ENCODE peak calls at places on chromosomes 3 and 15, in eight cellular contexts. N is gastrocnemius medialis, L is body of pancreas, U is right cardiac atrium, B is adipocyte, E is heart left ventricle, H is IMR-90, A is BE2C. G is an unnamed sample.
A peak's percentile ranks its signal among the peaks of the same experiment; 100 is the strongest.

GRCh38 chr3:39205131-39205530 is 12.7 kb upstream of the XIRP1 start:
- DNase-seq in N (no peak), L (no peak), U (no peak), B (no peak), E (no peak), H (no peak), A (no peak), G (no peak)

GRCh38 chr3:143235614-143236204 is 116.1 kb downstream of the CHST2 start:
- DNase-seq in N (no peak), L (no peak), U (no peak), B (no peak), E (no peak), H (no peak), A (no peak), G (no peak)

GRCh38 chr3:63874769-63875168 is 11.1 kb downstream of the ATXN7 start:
- DNase-seq in N (no peak), L (no peak), U (no peak), B (no peak), E (no peak), H (no peak), A (no peak), G (no peak)

GRCh38 chr3:141959921-141960554 is 83.6 kb downstream of the ATP1B3 start:
- DNase-seq in N (no peak), L (no peak), U (no peak), B (peak; percentile 81), E (no peak), H (peak; percentile 78), A (no peak), G (no peak)

GRCh38 chr3:68931406-68932149 is 769 bp downstream of the TAFA4 start:
- DNase-seq in N (no peak), L (no peak), U (no peak), B (no peak), E (no peak), H (no peak), A (no peak), G (no peak)

GRCh38 chr3:156323466-156323865 is 203.1 kb downstream of the KCNAB1 start:
- DNase-seq in N (no peak), L (no peak), U (no peak), B (peak; percentile 1), E (no peak), H (no peak), A (no peak), G (no peak)

GRCh38 chr15:26974120-26974780 is 3.3 kb downstream of the GABRG3 start:
- DNase-seq in N (no peak), L (no peak), U (no peak), B (peak; percentile 2), E (no peak), H (peak; percentile 9), A (no peak), G (no peak)

GRCh38 chr15:57591822-57592367 is at the start of gene MYZAP:
- DNase-seq in N (peak; percentile 31), L (peak; percentile 81), U (peak; percentile 87), B (peak; percentile 64), E (peak; percentile 70), H (no peak), A (peak; percentile 62), G (peak; percentile 58)

GRCh38 chr15:98799461-98799971 is 151.2 kb downstream of the IGF1R start:
- DNase-seq in N (no peak), L (no peak), U (no peak), B (peak; percentile 63), E (no peak), H (peak; percentile 8), A (peak; percentile 53), G (no peak)

GRCh38 chr3:13235079-13235478 is 161.8 kb upstream of the IQSEC1 start:
- DNase-seq in N (no peak), L (no peak), U (no peak), B (no peak), E (no peak), H (no peak), A (no peak), G (no peak)

GRCh38 chr15:64096486-64097431 is 977 bp downstream of the SNX1 start:
- DNase-seq in N (no peak), L (no peak), U (peak; percentile 66), B (peak; percentile 65), E (no peak), H (peak; percentile 43), A (peak; percentile 38), G (no peak)

GRCh38 chr3:13998831-13999230 is 119.0 kb upstream of the WNT7A start:
- DNase-seq in N (no peak), L (no peak), U (no peak), B (no peak), E (no peak), H (no peak), A (no peak), G (no peak)

GRCh38 chr3:194255252-194256039 is 95.7 kb downstream of the CPN2 start:
- DNase-seq in N (peak; percentile 48), L (peak; percentile 62), U (peak; percentile 93), B (no peak), E (peak; percentile 88), H (no peak), A (peak; percentile 93), G (no peak)

GRCh38 chr3:115857518-115858136 is 234.3 kb downstream of the GAP43 start:
- DNase-seq in N (no peak), L (no peak), U (no peak), B (no peak), E (no peak), H (peak; percentile 74), A (no peak), G (no peak)

GRCh38 chr15:79023918-79024317 is 66.7 kb downstream of the RASGRF1 start:
- DNase-seq in N (no peak), L (no peak), U (no peak), B (no peak), E (no peak), H (no peak), A (no peak), G (no peak)

GRCh38 chr3:37904614-37905047 is 43.0 kb downstream of the CTDSPL start:
- DNase-seq in N (no peak), L (no peak), U (no peak), B (no peak), E (no peak), H (peak; percentile 75), A (no peak), G (peak; percentile 18)

GRCh38 chr15:70120109-70120508 is 22.4 kb upstream of the TLE3 start:
- DNase-seq in N (no peak), L (no peak), U (no peak), B (no peak), E (no peak), H (no peak), A (no peak), G (no peak)

GRCh38 chr3:29922990-29923746 is 642.3 kb downstream of the RBMS3 start:
- DNase-seq in N (peak; percentile 13), L (peak; percentile 7), U (peak; percentile 60), B (peak; percentile 84), E (peak; percentile 42), H (peak; percentile 95), A (no peak), G (peak; percentile 58)

GRCh38 chr15:44286814-44287555 is 1.5 kb upstream of the GOLM2 start:
- DNase-seq in N (no peak), L (no peak), U (no peak), B (peak; percentile 28), E (no peak), H (no peak), A (no peak), G (no peak)

GRCh38 chr15:83605595-83605994 is 48.3 kb upstream of the ADAMTSL3 start:
- DNase-seq in N (peak; percentile 12), L (peak; percentile 25), U (peak; percentile 80), B (no peak), E (no peak), H (no peak), A (no peak), G (no peak)

GRCh38 chr15:40308844-40309189 is 1.1 kb upstream of the PLCB2 start:
- DNase-seq in N (no peak), L (peak; percentile 45), U (peak; percentile 73), B (no peak), E (peak; percentile 35), H (no peak), A (no peak), G (no peak)

GRCh38 chr15:56678562-56678961 is 54.7 kb downstream of the ZNF280D start:
- DNase-seq in N (peak; percentile 21), L (no peak), U (no peak), B (no peak), E (no peak), H (no peak), A (no peak), G (no peak)

GRCh38 chr3:129196601-129197000 is 12.9 kb upstream of the CNBP start:
- DNase-seq in N (no peak), L (no peak), U (no peak), B (no peak), E (no peak), H (no peak), A (no peak), G (no peak)

GRCh38 chr3:129197341-129197740 is 13.6 kb upstream of the CNBP start:
- DNase-seq in N (no peak), L (no peak), U (no peak), B (no peak), E (no peak), H (no peak), A (no peak), G (no peak)

GRCh38 chr3:129199366-129199765 is 15.7 kb upstream of the CNBP start:
- DNase-seq in N (no peak), L (no peak), U (no peak), B (no peak), E (no peak), H (no peak), A (no peak), G (no peak)

GRCh38 chr3:129195731-129196256 is 12.1 kb upstream of the CNBP start:
- DNase-seq in N (peak; percentile 86), L (peak; percentile 62), U (peak; percentile 79), B (peak; percentile 93), E (peak; percentile 63), H (peak; percentile 96), A (no peak), G (peak; percentile 89)
- H3K4me3 ChIP-seq in N (no peak overlapping the region), L (no peak overlapping the region), U (no peak overlapping the region), B (peak overlapping the region; percentile 59), E (no peak overlapping the region), H (peak overlapping the region; percentile 41), A (no peak overlapping the region), G (peak overlapping the region; percentile 2)

DNA sequence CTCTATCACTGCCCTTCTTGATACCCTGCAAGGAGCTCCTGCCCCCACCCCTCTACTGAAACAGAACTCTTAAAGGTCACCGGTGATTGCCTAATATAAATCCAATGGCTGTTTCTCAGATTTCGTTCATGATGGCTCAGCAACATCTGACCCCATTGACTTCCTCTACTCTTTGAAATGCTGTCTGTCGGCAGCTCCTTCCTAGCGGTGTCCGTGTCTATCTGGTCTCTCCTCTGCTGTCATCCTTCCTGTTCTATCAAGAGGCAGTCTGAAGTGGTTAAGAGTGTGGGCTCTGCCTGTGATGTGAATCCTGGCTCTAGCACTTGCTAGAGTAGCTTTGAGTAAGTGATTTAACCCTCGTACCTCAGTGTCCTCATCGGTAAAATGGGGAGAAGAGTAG is 5.5 kb downstream of the TMEM266 start:
- DNase-seq in N (peak; percentile 27), L (peak; percentile 37), U (no peak), B (no peak), E (no peak), H (no peak), A (no peak), G (no peak)
- H3K27me3 ChIP-seq in N (no peaks in the 10 kb centered on the region), L (peaks cover 3% of the 10 kb centered on the region), U (peaks cover 3% of the 10 kb centered on the region), B (peaks cover 77% of the 10 kb centered on the region), E (no peaks in the 10 kb centered on the region), H (peaks cover 70% of the 10 kb centered on the region), A (peaks cover 81% of the 10 kb centered on the region), G (peaks cover 51% of the 10 kb centered on the region)

GRCh38 chr3:197248341-197248740 is 50.1 kb downstream of the DLG1 start:
- DNase-seq in N (no peak), L (no peak), U (no peak), B (no peak), E (no peak), H (no peak), A (no peak), G (no peak)
- H3K9me3 ChIP-seq in N (no peaks in the 10 kb centered on the region), L (no peaks in the 10 kb centered on the region), U (peaks cover 1% of the 10 kb centered on the region), B (peaks cover 29% of the 10 kb centered on the region), E (peaks cover 30% of the 10 kb centered on the region), H (peaks cover 26% of the 10 kb centered on the region), A (peaks cover 3% of the 10 kb centered on the region), G (peaks cover 42% of the 10 kb centered on the region)

GRCh38 chr15:35561308-35561707 is 15.3 kb upstream of the DPH6 start:
- DNase-seq in N (no peak), L (no peak), U (no peak), B (no peak), E (no peak), H (no peak), A (no peak), G (no peak)
- H3K4me3 ChIP-seq in N (no peak overlapping the region), L (no peak overlapping the region), U (no peak overlapping the region), B (no peak overlapping the region), E (no peak overlapping the region), H (no peak overlapping the region), A (no peak overlapping the region), G (no peak overlapping the region)